ENCODE peak calls at places on chromosomes 6 and 20, in six cellular contexts. S is IMR-90, E is mesenchymal stem cell, M is H9, G is H1, J is trophoblast cell. Z is an unnamed sample.

GRCh38 chr6:33420493-33421343 is 853 bp downstream of the SYNGAP1 start:
- DNase-seq in G (no peak), M (no peak), S (no peak), J (no peak), E (no peak), Z (no peak)

GRCh38 chr6:11876934-11877433 is 98.4 kb upstream of the ADTRP start:
- DNase-seq in S (no peak), J (no peak), M (no peak), G (no peak), E (no peak), Z (no peak)

GRCh38 chr20:32052090-32052791 is at the start of gene HCK:
- DNase-seq in E (no peak), S (no peak), G (peak; percentile 58), J (no peak), M (no peak), Z (no peak)

GRCh38 chr6:153001767-153002612 is 519 bp downstream of the MTRF1L start:
- DNase-seq in E (peak; percentile 52), G (no peak), J (no peak), S (no peak), M (no peak), Z (no peak)

GRCh38 chr6:18269253-18269652 is 4.9 kb upstream of the DEK start:
- DNase-seq in J (peak; percentile 72), S (peak; percentile 32), M (no peak), E (peak; percentile 45), G (no peak), Z (no peak)

GRCh38 chr6:128981716-128982115 is 98.8 kb downstream of the LAMA2 start:
- DNase-seq in J (peak; percentile 7), G (no peak), S (no peak), M (no peak), E (peak; percentile 19), Z (no peak)

GRCh38 chr20:51221791-51222408 is 199.0 kb upstream of the KCNG1 start:
- DNase-seq in J (peak; percentile 58), E (peak; percentile 24), M (peak; percentile 72), G (peak; percentile 55), S (peak; percentile 68), Z (no peak)

GRCh38 chr20:53748821-53749402 is 155.3 kb upstream of the ZNF217 start:
- DNase-seq in S (peak; percentile 68), J (no peak), E (peak; percentile 79), M (no peak), G (no peak), Z (no peak)

GRCh38 chr20:62193079-62194025 is 10.5 kb downstream of the MTG2 start:
- DNase-seq in M (no peak), J (no peak), G (no peak), S (no peak), E (no peak), Z (no peak)

GRCh38 chr20:53903652-53903987 is 166.8 kb downstream of the BCAS1 start:
- DNase-seq in G (no peak), M (no peak), J (no peak), E (no peak), S (no peak), Z (no peak)

GRCh38 chr6:163404825-163405265 is 9.7 kb upstream of the QKI start:
- DNase-seq in G (no peak), E (peak; percentile 67), M (no peak), S (no peak), J (no peak), Z (no peak)

GRCh38 chr20:59765599-59766177 is 161.3 kb downstream of the PHACTR3 start:
- DNase-seq in S (no peak), M (peak; percentile 58), G (no peak), J (no peak), E (no peak), Z (peak; percentile 42)

GRCh38 chr6:133262804-133263203 is 21.6 kb downstream of the EYA4 start:
- DNase-seq in E (no peak), J (no peak), M (no peak), S (no peak), G (no peak), Z (no peak)

GRCh38 chr6:3542032-3542640 is 85.3 kb upstream of the SLC22A23 start:
- DNase-seq in S (no peak), G (peak; percentile 32), J (no peak), E (no peak), M (no peak), Z (no peak)

GRCh38 chr6:15076565-15076964 is 169.3 kb upstream of the JARID2 start:
- DNase-seq in E (no peak), S (no peak), J (no peak), G (no peak), M (no peak), Z (no peak)
- H3K23ac ChIP-seq in E (no peak overlapping the region), S (no peak overlapping the region), J (no peak overlapping the region), G (no peak overlapping the region), M (no peak overlapping the region), Z (no peak overlapping the region)

DNA sequence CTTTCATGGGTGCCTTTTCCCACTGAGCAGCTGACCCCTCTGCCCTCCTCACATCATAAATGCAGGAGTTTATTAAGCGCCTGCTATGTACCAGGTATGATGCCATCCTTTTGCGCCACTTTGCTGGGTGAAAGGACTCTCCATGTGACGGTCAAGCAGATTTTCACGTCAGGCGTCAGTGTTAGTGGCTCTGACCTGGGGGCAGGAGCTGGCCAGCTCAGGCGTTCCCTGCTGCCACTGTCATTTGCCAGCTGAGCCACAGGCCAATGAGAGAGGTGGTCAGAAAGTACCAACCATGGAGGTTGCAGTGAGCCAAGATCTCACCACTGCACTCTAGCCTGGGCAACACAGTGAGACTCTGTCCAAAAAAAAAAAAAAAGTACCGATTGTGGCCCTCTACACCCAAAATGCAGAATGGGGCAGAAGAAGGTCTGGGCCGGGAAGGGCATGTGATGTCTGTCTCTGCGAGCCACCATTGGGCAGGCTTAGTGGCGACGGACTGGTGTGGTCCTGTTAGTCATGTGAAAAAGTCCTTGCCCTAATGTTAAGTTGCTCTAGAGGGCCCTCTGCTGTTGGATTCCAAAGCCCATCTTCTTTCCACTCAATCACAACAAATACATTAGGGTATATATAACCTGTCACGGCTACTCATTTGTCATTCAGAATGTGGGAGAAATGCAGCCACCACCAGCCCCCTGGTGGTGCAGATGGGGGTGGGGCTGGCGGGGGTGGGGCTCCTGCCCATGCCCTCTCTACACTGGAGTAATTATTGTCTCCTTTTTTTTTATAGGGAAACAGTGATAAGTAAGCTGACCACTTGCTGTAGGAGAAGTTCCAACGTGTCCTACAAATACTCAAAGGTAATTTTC is 18.4 kb upstream of the SLC22A1 start:
- DNase-seq in S (peak; percentile 11), M (peak; percentile 66), E (peak; percentile 32), G (peak; percentile 67), J (peak; percentile 9), Z (peak; percentile 8)
- H3K14ac ChIP-seq in S (no peak overlapping the region), M (no peak overlapping the region), E (no peak overlapping the region), G (no peak overlapping the region), J (no peak overlapping the region), Z (no peak overlapping the region)

GRCh38 chr6:106973018-106973840 is 1.3 kb downstream of the CD24 start:
- DNase-seq in S (no peak), G (no peak), M (peak; percentile 34), E (no peak), J (peak; percentile 7), Z (peak; percentile 37)

GRCh38 chr6:106974999-106975698 is 620 bp upstream of the CD24 start:
- DNase-seq in E (peak; percentile 33), M (peak; percentile 70), S (no peak), J (peak; percentile 61), G (peak; percentile 82), Z (peak; percentile 71)

GRCh38 chr6:106973841-106974336 is 640 bp downstream of the CD24 start:
- DNase-seq in E (peak; percentile 22), J (peak; percentile 9), M (no peak), S (no peak), G (no peak), Z (peak; percentile 63)

GRCh38 chr6:106975699-106976032 is 1.1 kb upstream of the CD24 start:
- DNase-seq in M (no peak), J (no peak), S (no peak), E (peak; percentile 17), G (no peak), Z (peak; percentile 31)

DNA sequence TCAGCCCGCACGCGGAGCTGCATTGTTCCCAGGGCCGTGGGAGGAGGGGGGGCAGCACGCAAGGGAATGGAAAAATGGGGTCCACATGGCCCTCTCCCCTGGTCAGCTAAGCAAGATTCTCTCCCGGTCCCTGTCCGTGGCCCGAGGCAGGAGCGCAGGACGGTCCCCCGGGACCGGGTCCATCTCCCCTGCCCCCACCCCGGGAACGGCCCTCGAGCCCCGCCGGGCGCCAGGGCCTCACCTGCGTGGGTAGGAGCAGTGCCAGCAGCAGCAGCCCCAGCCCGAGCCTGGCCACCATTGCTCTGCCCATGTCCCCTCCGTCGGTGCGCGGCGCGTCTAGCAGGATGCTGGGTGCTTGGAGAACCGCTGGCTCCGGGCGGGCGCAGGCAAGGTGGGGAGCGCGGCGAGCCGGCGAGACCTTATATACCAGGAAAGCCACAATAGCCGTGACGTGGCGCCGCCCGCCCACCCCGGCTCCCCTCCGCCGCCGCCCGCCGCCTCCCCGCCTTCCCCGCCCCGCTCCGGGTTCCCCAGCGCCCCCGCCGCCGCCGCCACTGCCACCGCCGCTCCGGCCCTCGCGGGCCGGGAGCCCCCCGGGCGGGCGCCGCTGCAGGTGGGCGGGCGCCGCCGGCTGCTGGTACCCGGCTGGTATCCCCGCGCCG is at the start of gene CD24:
- DNase-seq in J (no peak), S (no peak), G (peak; percentile 91), E (peak; percentile 15), M (peak; percentile 76), Z (peak; percentile 70)
- H3K23ac ChIP-seq in J (no peak within 1 kb of the TSS), S (no peak within 1 kb of the TSS), G (no peak within 1 kb of the TSS), E (peak within 1 kb of the TSS; percentile 77), M (no peak within 1 kb of the TSS), Z (peak within 1 kb of the TSS; percentile 100)

GRCh38 chr6:35213161-35213823 is 464 bp upstream of the SCUBE3 start:
- DNase-seq in G (no peak), M (peak; percentile 77), S (no peak), J (no peak), E (no peak), Z (peak; percentile 91)
- H3K14ac ChIP-seq in G (no peak overlapping the region), M (no peak overlapping the region), S (no peak overlapping the region), J (no peak overlapping the region), E (no peak overlapping the region), Z (peak overlapping the region; percentile 5)

GRCh38 chr20:63451821-63452220 is 20.6 kb downstream of the KCNQ2 start:
- DNase-seq in M (no peak), J (no peak), S (no peak), E (no peak), G (no peak), Z (no peak)
- H3K23ac ChIP-seq in M (no peak overlapping the region), J (no peak overlapping the region), S (no peak overlapping the region), E (no peak overlapping the region), G (no peak overlapping the region), Z (no peak overlapping the region)

DNA sequence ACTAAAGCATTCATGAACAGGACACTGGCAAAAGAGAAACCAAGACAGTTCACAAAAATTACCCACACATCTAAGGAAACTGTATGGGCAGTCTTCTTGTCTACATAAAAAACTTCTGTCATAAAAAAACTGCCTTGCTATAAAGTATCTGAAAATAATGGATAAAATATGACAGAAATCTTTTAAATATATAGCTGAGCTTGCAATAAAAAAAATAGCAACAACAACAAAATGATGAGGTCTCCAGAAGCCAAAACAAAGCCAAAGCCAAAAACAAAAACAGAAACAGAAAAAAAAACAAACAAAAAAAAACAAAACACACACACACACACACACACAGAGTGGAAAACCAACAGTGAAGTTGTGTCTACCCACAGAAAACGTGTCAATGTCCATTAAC is 14.8 kb downstream of the LY86 start:
- DNase-seq in M (no peak), G (no peak), E (no peak), J (no peak), S (no peak), Z (no peak)
- H3K14ac ChIP-seq in M (no peak overlapping the region), G (no peak overlapping the region), E (no peak overlapping the region), J (no peak overlapping the region), S (no peak overlapping the region), Z (no peak overlapping the region)

Z was measured in neuronal stem cell.